ENCODE peak calls at places on chromosomes 13 and 19, in five cellular contexts. One of them, this sample, is unnamed.

GRCh38 chr19:19230505-19230904 is 18.7 kb downstream of the NCAN start:
- DNase-seq in stimulated activated CD8-positive, alpha-beta memory T cell treated with anti-CD3 and anti-CD28 coated beads, Interleukin-12 subunit alpha, Interleukin-12 subunit beta, amount 100 ng/mL, for 4 hours: no peak
- DNase-seq in H7: no peak
- DNase-seq in AG09319: no peak
- DNase-seq in stimulated activated CD4-positive, alpha-beta T cell treated with anti-CD3 and anti-CD28 coated beads, Interleukin-15, amount 100 ng/mL, for 1 hour: no peak
- DNase-seq in this sample: no peak

GRCh38 chr19:11136400-11137101 is 19.0 kb downstream of the SPC24 start:
- DNase-seq in stimulated activated CD8-positive, alpha-beta memory T cell treated with anti-CD3 and anti-CD28 coated beads, Interleukin-12 subunit alpha, Interleukin-12 subunit beta, amount 100 ng/mL, for 4 hours: no peak
- DNase-seq in H7: peak; percentile 50
- DNase-seq in AG09319: no peak
- DNase-seq in stimulated activated CD4-positive, alpha-beta T cell treated with anti-CD3 and anti-CD28 coated beads, Interleukin-15, amount 100 ng/mL, for 1 hour: no peak
- DNase-seq in this sample: no peak

GRCh38 chr13:105202384-105202783 is 1333.1 kb downstream of the EFNB2 start:
- DNase-seq in stimulated activated CD8-positive, alpha-beta memory T cell treated with anti-CD3 and anti-CD28 coated beads, Interleukin-12 subunit alpha, Interleukin-12 subunit beta, amount 100 ng/mL, for 4 hours: no peak
- DNase-seq in H7: peak; percentile 10
- DNase-seq in AG09319: no peak
- DNase-seq in stimulated activated CD4-positive, alpha-beta T cell treated with anti-CD3 and anti-CD28 coated beads, Interleukin-15, amount 100 ng/mL, for 1 hour: no peak
- DNase-seq in this sample: no peak

GRCh38 chr19:46766569-46767317 is 20.5 kb upstream of the STRN4 start:
- DNase-seq in stimulated activated CD8-positive, alpha-beta memory T cell treated with anti-CD3 and anti-CD28 coated beads, Interleukin-12 subunit alpha, Interleukin-12 subunit beta, amount 100 ng/mL, for 4 hours: no peak
- DNase-seq in H7: peak; percentile 91
- DNase-seq in AG09319: no peak
- DNase-seq in stimulated activated CD4-positive, alpha-beta T cell treated with anti-CD3 and anti-CD28 coated beads, Interleukin-15, amount 100 ng/mL, for 1 hour: no peak
- DNase-seq in this sample: no peak

GRCh38 chr13:41944635-41945401 is 16.1 kb downstream of the VWA8 start:
- DNase-seq in stimulated activated CD8-positive, alpha-beta memory T cell treated with anti-CD3 and anti-CD28 coated beads, Interleukin-12 subunit alpha, Interleukin-12 subunit beta, amount 100 ng/mL, for 4 hours: no peak
- DNase-seq in H7: no peak
- DNase-seq in AG09319: no peak
- DNase-seq in stimulated activated CD4-positive, alpha-beta T cell treated with anti-CD3 and anti-CD28 coated beads, Interleukin-15, amount 100 ng/mL, for 1 hour: no peak
- DNase-seq in this sample: no peak

GRCh38 chr19:34261335-34262109 is 7.2 kb downstream of the GARRE1 start:
- DNase-seq in stimulated activated CD8-positive, alpha-beta memory T cell treated with anti-CD3 and anti-CD28 coated beads, Interleukin-12 subunit alpha, Interleukin-12 subunit beta, amount 100 ng/mL, for 4 hours: no peak
- DNase-seq in H7: no peak
- DNase-seq in AG09319: no peak
- DNase-seq in stimulated activated CD4-positive, alpha-beta T cell treated with anti-CD3 and anti-CD28 coated beads, Interleukin-15, amount 100 ng/mL, for 1 hour: no peak
- DNase-seq in this sample: no peak

GRCh38 chr13:113548171-113548641 is 36.3 kb upstream of the TFDP1 start:
- DNase-seq in stimulated activated CD8-positive, alpha-beta memory T cell treated with anti-CD3 and anti-CD28 coated beads, Interleukin-12 subunit alpha, Interleukin-12 subunit beta, amount 100 ng/mL, for 4 hours: no peak
- DNase-seq in H7: peak; percentile 55
- DNase-seq in AG09319: no peak
- DNase-seq in stimulated activated CD4-positive, alpha-beta T cell treated with anti-CD3 and anti-CD28 coated beads, Interleukin-15, amount 100 ng/mL, for 1 hour: no peak
- DNase-seq in this sample: no peak

GRCh38 chr13:84433024-84433423 is 550.8 kb upstream of the SLITRK1 start:
- DNase-seq in stimulated activated CD8-positive, alpha-beta memory T cell treated with anti-CD3 and anti-CD28 coated beads, Interleukin-12 subunit alpha, Interleukin-12 subunit beta, amount 100 ng/mL, for 4 hours: no peak
- DNase-seq in H7: no peak
- DNase-seq in AG09319: no peak
- DNase-seq in stimulated activated CD4-positive, alpha-beta T cell treated with anti-CD3 and anti-CD28 coated beads, Interleukin-15, amount 100 ng/mL, for 1 hour: no peak
- DNase-seq in this sample: peak; percentile 64